ENCODE peak calls at places on chromosomes 4 and X, in seven cellular contexts. Q, D, U, S, T, E and V are unnamed samples.

GRCh38 chr4:119299221-119300071 is 22.5 kb downstream of the FABP2 start:
- DNase-seq in S (no peak), E (no peak), Q (peak), D (peak), U (no peak), T (no peak), V (no peak)

GRCh38 chrX:150731795-150732194 is 38.6 kb downstream of the MTMR1 start:
- DNase-seq in E (peak), D (no peak), Q (peak), T (no peak), S (no peak), U (peak), V (no peak)

GRCh38 chr4:99965674-99966350 is 15.7 kb upstream of the H2AZ1 start:
- DNase-seq in D (no peak), E (no peak), T (peak), U (no peak), Q (no peak), S (no peak), V (no peak)

GRCh38 chrX:66815227-66815626 is 176.3 kb upstream of the EDA2R start:
- DNase-seq in U (no peak), S (no peak), Q (no peak), T (no peak), D (no peak), E (no peak), V (no peak)

GRCh38 chrX:111719426-111720210 is 38.6 kb downstream of the ALG13 start:
- DNase-seq in E (no peak), D (no peak), S (no peak), U (peak), Q (no peak), T (no peak), V (no peak)

GRCh38 chr4:124322234-124322831 is 390.2 kb downstream of the ANKRD50 start:
- DNase-seq in U (no peak), Q (peak), E (no peak), S (no peak), T (peak), D (peak), V (no peak)

GRCh38 chrX:107272431-107272921 is 66.1 kb downstream of the DNAAF6 start:
- DNase-seq in U (no peak), D (no peak), Q (peak), S (no peak), T (no peak), E (no peak), V (no peak)

GRCh38 chr4:68365068-68365467 is 15.2 kb upstream of the YTHDC1 start:
- DNase-seq in D (no peak), S (no peak), U (no peak), T (no peak), E (no peak), Q (no peak), V (no peak)

GRCh38 chrX:106952988-106953387 is 32.8 kb downstream of the CLDN2 start:
- DNase-seq in E (no peak), T (no peak), U (no peak), S (no peak), Q (peak), D (peak), V (no peak)

GRCh38 chr4:30537462-30537861 is 182.7 kb upstream of the PCDH7 start:
- DNase-seq in S (no peak), U (peak), D (peak), T (peak), Q (peak), E (no peak), V (no peak)

GRCh38 chr4:139740531-139741041 is 75.0 kb downstream of the MGST2 start:
- DNase-seq in E (no peak), T (peak), U (peak), Q (peak), S (no peak), D (peak), V (no peak)

GRCh38 chr4:185549095-185549494 is 13.8 kb upstream of the PDLIM3 start:
- DNase-seq in E (no peak), U (no peak), S (no peak), D (no peak), Q (no peak), T (no peak), V (no peak)

GRCh38 chr4:78481180-78481579 is 70.4 kb upstream of the ANXA3 start:
- DNase-seq in U (peak), E (no peak), Q (peak), D (no peak), S (no peak), T (peak), V (no peak)